ENCODE peak calls at places on chromosome 4, in six cellular contexts. One of them, this sample, is unnamed.

GRCh38 chr4:152258804-152259708 is 276.8 kb downstream of the FBXW7 start:
- DNase-seq in GM12892: no peak
- DNase-seq in K562: no peak
- DNase-seq in H1: no peak
- DNase-seq in GM12878: no peak
- DNase-seq in HepG2: peak; percentile 13
- DNase-seq in this sample: no peak

GRCh38 chr4:1246111-1246881 is 2.6 kb downstream of the CTBP1 start:
- DNase-seq in GM12892: peak; percentile 39
- DNase-seq in K562: no peak
- DNase-seq in H1: no peak
- DNase-seq in GM12878: no peak
- DNase-seq in HepG2: no peak
- DNase-seq in this sample: peak; percentile 34

GRCh38 chr4:61201562-61202099 is 1.5 kb downstream of the ADGRL3 start:
- DNase-seq in GM12892: peak; percentile 2
- DNase-seq in K562: no peak
- DNase-seq in H1: no peak
- DNase-seq in GM12878: no peak
- DNase-seq in HepG2: no peak
- DNase-seq in this sample: peak; percentile 9

GRCh38 chr4:38673109-38673978 is 9.3 kb downstream of the KLF3 start:
- DNase-seq in GM12892: no peak
- DNase-seq in K562: peak; percentile 89
- DNase-seq in H1: no peak
- DNase-seq in GM12878: no peak
- DNase-seq in HepG2: peak; percentile 95
- DNase-seq in this sample: no peak

GRCh38 chr4:151025759-151026158 is 10.7 kb upstream of the LRBA start:
- DNase-seq in GM12892: no peak
- DNase-seq in K562: no peak
- DNase-seq in H1: no peak
- DNase-seq in GM12878: no peak
- DNase-seq in HepG2: no peak
- DNase-seq in this sample: no peak

GRCh38 chr4:79650217-79650616 is 242.2 kb upstream of the GK2 start:
- DNase-seq in GM12892: no peak
- DNase-seq in K562: no peak
- DNase-seq in H1: no peak
- DNase-seq in GM12878: no peak
- DNase-seq in HepG2: no peak
- DNase-seq in this sample: no peak

GRCh38 chr4:26085581-26085980 is 171.6 kb downstream of the SMIM20 start:
- DNase-seq in GM12892: no peak
- DNase-seq in K562: no peak
- DNase-seq in H1: no peak
- DNase-seq in GM12878: no peak
- DNase-seq in HepG2: no peak
- DNase-seq in this sample: no peak

GRCh38 chr4:87559090-87559837 is 30.1 kb upstream of the SPARCL1 start:
- DNase-seq in GM12892: no peak
- DNase-seq in K562: no peak
- DNase-seq in H1: no peak
- DNase-seq in GM12878: peak; percentile 50
- DNase-seq in HepG2: no peak
- DNase-seq in this sample: no peak

GRCh38 chr4:4625488-4625887 is 83.6 kb upstream of the STX18 start:
- DNase-seq in GM12892: no peak
- DNase-seq in K562: no peak
- DNase-seq in H1: no peak
- DNase-seq in GM12878: no peak
- DNase-seq in HepG2: no peak
- DNase-seq in this sample: no peak

GRCh38 chr4:184645904-184646610 is 3.2 kb downstream of the CASP3 start:
- DNase-seq in GM12892: no peak
- DNase-seq in K562: no peak
- DNase-seq in H1: no peak
- DNase-seq in GM12878: no peak
- DNase-seq in HepG2: no peak
- DNase-seq in this sample: no peak

GRCh38 chr4:18816228-18816891 is 794.8 kb upstream of the LCORL start:
- DNase-seq in GM12892: no peak
- DNase-seq in K562: no peak
- DNase-seq in H1: no peak
- DNase-seq in GM12878: no peak
- DNase-seq in HepG2: no peak
- DNase-seq in this sample: no peak

GRCh38 chr4:110487873-110488272 is 11.9 kb downstream of the ENPEP start:
- DNase-seq in GM12892: no peak
- DNase-seq in K562: no peak
- DNase-seq in H1: no peak
- DNase-seq in GM12878: no peak
- DNase-seq in HepG2: peak; percentile 56
- DNase-seq in this sample: no peak

GRCh38 chr4:15295421-15296162 is 132.2 kb upstream of the C1QTNF7 start:
- DNase-seq in GM12892: no peak
- DNase-seq in K562: no peak
- DNase-seq in H1: no peak
- DNase-seq in GM12878: no peak
- DNase-seq in HepG2: no peak
- DNase-seq in this sample: no peak

GRCh38 chr4:42313872-42314271 is 83.4 kb upstream of the SHISA3 start:
- DNase-seq in GM12892: no peak
- DNase-seq in K562: no peak
- DNase-seq in H1: no peak
- DNase-seq in GM12878: no peak
- DNase-seq in HepG2: no peak
- DNase-seq in this sample: no peak

GRCh38 chr4:83328486-83328885 is 6.2 kb downstream of the HPSE start:
- DNase-seq in GM12892: no peak
- DNase-seq in K562: no peak
- DNase-seq in H1: no peak
- DNase-seq in GM12878: no peak
- DNase-seq in HepG2: no peak
- DNase-seq in this sample: no peak

GRCh38 chr4:88743696-88744095 is 46.1 kb upstream of the NAP1L5 start:
- DNase-seq in GM12892: no peak
- DNase-seq in K562: no peak
- DNase-seq in H1: no peak
- DNase-seq in GM12878: no peak
- DNase-seq in HepG2: no peak
- DNase-seq in this sample: no peak

GRCh38 chr4:57303012-57303751 is 193.0 kb upstream of the IGFBP7 start:
- DNase-seq in GM12892: no peak
- DNase-seq in K562: no peak
- DNase-seq in H1: no peak
- DNase-seq in GM12878: no peak
- DNase-seq in HepG2: no peak
- DNase-seq in this sample: no peak

GRCh38 chr4:172514011-172514410 is 654.6 kb upstream of the GALNT7 start:
- DNase-seq in GM12892: no peak
- DNase-seq in K562: no peak
- DNase-seq in H1: no peak
- DNase-seq in GM12878: no peak
- DNase-seq in HepG2: no peak
- DNase-seq in this sample: no peak

GRCh38 chr4:122824616-122825015 is 2.0 kb upstream of the FGF2 start:
- DNase-seq in GM12892: no peak
- DNase-seq in K562: no peak
- DNase-seq in H1: no peak
- DNase-seq in GM12878: no peak
- DNase-seq in HepG2: no peak
- DNase-seq in this sample: no peak

GRCh38 chr4:99821918-99822503 is 5.4 kb downstream of the DAPP1 start:
- DNase-seq in GM12892: no peak
- DNase-seq in K562: no peak
- DNase-seq in H1: no peak
- DNase-seq in GM12878: peak; percentile 59
- DNase-seq in HepG2: no peak
- DNase-seq in this sample: no peak

GRCh38 chr4:16083217-16084191 is at the start of gene PROM1:
- DNase-seq in GM12892: peak; percentile 9
- DNase-seq in K562: no peak
- DNase-seq in H1: no peak
- DNase-seq in GM12878: no peak
- DNase-seq in HepG2: peak; percentile 3
- DNase-seq in this sample: no peak

GRCh38 chr4:125702406-125702805 is 387.7 kb downstream of the FAT4 start:
- DNase-seq in GM12892: no peak
- DNase-seq in K562: no peak
- DNase-seq in H1: no peak
- DNase-seq in GM12878: no peak
- DNase-seq in HepG2: no peak
- DNase-seq in this sample: no peak

GRCh38 chr4:139242511-139243051 is 37.4 kb downstream of the MGARP start:
- DNase-seq in GM12892: no peak
- DNase-seq in K562: no peak
- DNase-seq in H1: no peak
- DNase-seq in GM12878: no peak
- DNase-seq in HepG2: no peak
- DNase-seq in this sample: no peak

GRCh38 chr4:150126880-150127236 is 48.6 kb downstream of the DCLK2 start:
- DNase-seq in GM12892: no peak
- DNase-seq in K562: no peak
- DNase-seq in H1: no peak
- DNase-seq in GM12878: peak; percentile 9
- DNase-seq in HepG2: no peak
- DNase-seq in this sample: no peak

GRCh38 chr4:7765676-7766075 is 174.0 kb downstream of the AFAP1 start:
- DNase-seq in GM12892: no peak
- DNase-seq in K562: no peak
- DNase-seq in H1: no peak
- DNase-seq in GM12878: no peak
- DNase-seq in HepG2: peak; percentile 85
- DNase-seq in this sample: no peak

GRCh38 chr4:7767526-7767925 is 172.1 kb downstream of the AFAP1 start:
- DNase-seq in GM12892: no peak
- DNase-seq in K562: no peak
- DNase-seq in H1: no peak
- DNase-seq in GM12878: no peak
- DNase-seq in HepG2: no peak
- DNase-seq in this sample: no peak

GRCh38 chr4:7767966-7768365 is 171.7 kb downstream of the AFAP1 start:
- DNase-seq in GM12892: no peak
- DNase-seq in K562: no peak
- DNase-seq in H1: no peak
- DNase-seq in GM12878: no peak
- DNase-seq in HepG2: no peak
- DNase-seq in this sample: no peak

GRCh38 chr4:7766086-7766485 is 173.6 kb downstream of the AFAP1 start:
- DNase-seq in GM12892: no peak
- DNase-seq in K562: no peak
- DNase-seq in H1: no peak
- DNase-seq in GM12878: no peak
- DNase-seq in HepG2: no peak
- DNase-seq in this sample: no peak

GRCh38 chr4:7766661-7767345 is 172.9 kb downstream of the AFAP1 start:
- DNase-seq in GM12892: no peak
- DNase-seq in K562: no peak
- DNase-seq in H1: no peak
- DNase-seq in GM12878: no peak
- DNase-seq in HepG2: no peak
- DNase-seq in this sample: no peak
- TF ChIP-seq TAF1 in GM12892: no peak
- TF ChIP-seq TAF1 in K562: no peak
- TF ChIP-seq TAF1 in H1: no peak
- TF ChIP-seq TAF1 in GM12878: no peak
- TF ChIP-seq TAF1 in HepG2: no peak
- TF ChIP-seq TAF1 in this sample: no peak

DNA sequence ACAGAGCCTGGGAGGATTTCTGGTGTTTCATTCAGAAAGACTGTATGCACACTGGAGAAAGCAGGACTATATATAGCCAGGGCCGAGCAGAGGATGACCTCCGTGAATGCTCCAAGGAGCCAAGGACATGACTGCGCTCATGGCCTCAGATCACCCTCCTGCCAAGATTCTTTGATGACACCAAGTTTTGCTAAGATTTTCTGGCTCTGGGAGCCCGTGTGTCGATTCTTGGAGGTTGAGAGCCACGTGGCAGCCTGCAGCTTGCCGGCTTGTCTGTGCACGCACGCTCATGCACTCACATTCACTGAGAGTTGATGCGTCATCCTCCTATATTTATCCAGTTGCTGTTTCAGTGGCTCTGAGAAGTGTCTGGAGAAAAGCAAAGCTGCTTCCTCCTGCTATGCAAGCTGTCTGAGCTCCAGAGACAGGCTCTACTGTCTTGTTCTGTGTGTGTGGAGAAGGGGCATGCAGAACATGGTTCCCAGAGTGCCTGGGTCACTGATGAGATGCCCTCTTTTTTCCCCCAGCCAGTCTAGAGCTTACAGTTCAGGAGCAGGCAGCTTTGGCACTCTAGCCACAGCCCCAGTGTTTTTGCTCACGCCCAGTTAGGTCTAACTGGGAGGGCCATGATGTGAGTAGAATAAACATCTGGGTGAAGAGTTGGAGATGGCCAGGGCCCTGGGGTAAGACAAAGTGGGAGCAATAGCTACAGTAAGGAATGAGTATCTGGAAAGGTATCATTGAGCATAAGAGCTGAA is 64.9 kb upstream of the SCOC start:
- DNase-seq in GM12892: no peak
- DNase-seq in K562: no peak
- DNase-seq in H1: no peak
- DNase-seq in GM12878: no peak
- DNase-seq in HepG2: no peak
- DNase-seq in this sample: no peak
- TF ChIP-seq POLR2A in GM12892: no peak
- TF ChIP-seq POLR2A in K562: no peak
- TF ChIP-seq POLR2A in H1: no peak
- TF ChIP-seq POLR2A in GM12878: no peak
- TF ChIP-seq POLR2A in HepG2: no peak
- TF ChIP-seq POLR2A in this sample: no peak

GRCh38 chr4:41039312-41039711 is 175.0 kb downstream of the APBB2 start:
- DNase-seq in GM12892: no peak
- DNase-seq in K562: no peak
- DNase-seq in H1: no peak
- DNase-seq in GM12878: no peak
- DNase-seq in HepG2: no peak
- DNase-seq in this sample: no peak
- TF ChIP-seq TAF1 in GM12892: no peak
- TF ChIP-seq TAF1 in K562: no peak
- TF ChIP-seq TAF1 in H1: no peak
- TF ChIP-seq TAF1 in GM12878: no peak
- TF ChIP-seq TAF1 in HepG2: no peak
- TF ChIP-seq TAF1 in this sample: no peak

DNA sequence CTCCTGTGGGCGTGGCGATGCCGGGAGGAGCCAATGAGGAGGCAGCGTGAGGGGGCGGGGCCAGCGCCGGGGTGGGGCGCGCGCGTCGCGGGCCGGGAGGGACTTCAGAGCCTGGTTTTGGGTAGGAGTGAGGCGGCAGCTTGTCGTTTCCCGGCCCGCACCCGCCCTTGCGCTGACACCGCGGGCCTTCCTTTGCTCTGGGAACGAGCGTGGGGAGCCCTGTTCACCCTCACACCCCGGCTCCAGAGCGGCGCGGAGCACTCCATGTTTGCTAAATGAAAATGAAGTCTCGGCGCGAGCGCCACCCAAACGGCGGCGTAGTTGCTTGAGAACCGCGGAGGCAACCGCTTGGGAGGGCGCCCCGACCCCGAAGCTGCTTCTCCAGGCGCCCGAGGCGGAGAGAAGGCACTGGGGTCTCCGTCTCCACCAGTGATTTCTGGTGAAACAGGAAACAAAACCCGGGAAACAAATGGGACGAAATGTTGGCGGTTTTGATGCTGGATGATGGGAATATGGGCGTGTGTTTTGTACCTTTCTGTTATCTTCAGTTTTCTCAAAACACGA is 497 bp upstream of the GRPEL1 start:
- DNase-seq in GM12892: no peak
- DNase-seq in K562: no peak
- DNase-seq in H1: no peak
- DNase-seq in GM12878: no peak
- DNase-seq in HepG2: no peak
- DNase-seq in this sample: no peak
- TF ChIP-seq POLR2A in GM12892: peak; percentile 81
- TF ChIP-seq POLR2A in K562: peak; percentile 81
- TF ChIP-seq POLR2A in H1: no peak
- TF ChIP-seq POLR2A in GM12878: peak; percentile 79
- TF ChIP-seq POLR2A in HepG2: no peak
- TF ChIP-seq POLR2A in this sample: no peak

This sample was measured in GM12891.